ENCODE peak calls at places on chromosomes 4 and X, in ten cellular contexts. X is anterior cingulate cortex; F is WERI-Rb-1; Q is activated CD4-positive, alpha-beta T cell treated with anti-CD3 and anti-CD28 coated beads, Interleukin-2, amount 50 U/mL, for 24 hours; T is HCEC 1CT; I is IMR-90; J is Jurkat, Clone E6-1; L is endodermal cell; N is activated T-cell treated with anti-CD3 and anti-CD28 coated beads, Interleukin-2, amount 50 U/mL, for 72 hours; E is T follicular helper cell. C is an unnamed sample.

GRCh38 chrX:71292669-71293379 is 8.7 kb upstream of the ITGB1BP2 start:
- DNase-seq in X (no peak), F (no peak), Q (no peak), T (peak; percentile 66), I (peak; percentile 72), J (no peak), L (no peak), N (no peak), E (no peak), C (no peak)

GRCh38 chr4:21827575-21827974 is 121.0 kb downstream of the KCNIP4 start:
- DNase-seq in X (no peak), F (no peak), Q (no peak), T (peak; percentile 20), I (peak; percentile 25), J (no peak), L (no peak), N (no peak), E (no peak), C (no peak)

GRCh38 chr4:84596826-84597225 is 13.9 kb downstream of the CDS1 start:
- DNase-seq in X (no peak), F (peak; percentile 27), Q (no peak), T (no peak), I (no peak), J (no peak), L (no peak), N (peak; percentile 25), E (no peak), C (no peak)

GRCh38 chr4:139721789-139722188 is 56.2 kb downstream of the MGST2 start:
- DNase-seq in X (no peak), F (no peak), Q (no peak), T (no peak), I (no peak), J (no peak), L (no peak), N (no peak), E (no peak), C (no peak)

GRCh38 chrX:50971390-50971789 is 60.9 kb downstream of the BMP15 start:
- DNase-seq in X (no peak), F (no peak), Q (no peak), T (no peak), I (no peak), J (no peak), L (no peak), N (peak; percentile 3), E (no peak), C (peak; percentile 0)

GRCh38 chr4:156765277-156765676 is 206.3 kb downstream of the PDGFC start:
- DNase-seq in X (no peak), F (no peak), Q (no peak), T (no peak), I (peak; percentile 28), J (no peak), L (no peak), N (no peak), E (no peak), C (peak; percentile 24)

GRCh38 chr4:159669094-159669493 is 566.2 kb downstream of the RAPGEF2 start:
- DNase-seq in X (no peak), F (no peak), Q (no peak), T (no peak), I (no peak), J (no peak), L (no peak), N (no peak), E (no peak), C (no peak)

GRCh38 chrX:133401539-133401938 is 13.8 kb downstream of the GPC4 start:
- DNase-seq in X (no peak), F (no peak), Q (no peak), T (no peak), I (no peak), J (no peak), L (no peak), N (no peak), E (no peak), C (no peak)

GRCh38 chr4:94676910-94677309 is 80.8 kb upstream of the BMPR1B start:
- DNase-seq in X (no peak), F (no peak), Q (no peak), T (no peak), I (peak; percentile 38), J (no peak), L (no peak), N (no peak), E (no peak), C (peak; percentile 34)

GRCh38 chr4:26022346-26022891 is 108.4 kb downstream of the SMIM20 start:
- DNase-seq in X (no peak), F (no peak), Q (no peak), T (peak; percentile 59), I (peak; percentile 80), J (no peak), L (no peak), N (no peak), E (no peak), C (peak; percentile 88)

GRCh38 chrX:40411350-40412111 is 169.2 kb upstream of the ATP6AP2 start:
- DNase-seq in X (no peak), F (no peak), Q (no peak), T (no peak), I (no peak), J (no peak), L (peak; percentile 64), N (peak; percentile 7), E (no peak), C (no peak)

GRCh38 chrX:152958047-152958446 is 35.9 kb downstream of the PNMA5 start:
- DNase-seq in X (no peak), F (no peak), Q (no peak), T (no peak), I (no peak), J (no peak), L (no peak), N (peak; percentile 1), E (no peak), C (peak; percentile 5)

GRCh38 chr4:112704991-112705845 is 68.3 kb downstream of the LARP7 start:
- DNase-seq in X (peak; percentile 34), F (peak; percentile 56), Q (no peak), T (peak; percentile 16), I (peak; percentile 58), J (no peak), L (peak; percentile 70), N (peak; percentile 5), E (no peak), C (peak; percentile 53)

GRCh38 chr4:169254546-169254983 is 16.2 kb downstream of the SH3RF1 start:
- DNase-seq in X (no peak), F (no peak), Q (no peak), T (peak; percentile 81), I (peak; percentile 87), J (no peak), L (no peak), N (no peak), E (no peak), C (peak; percentile 92)

GRCh38 chr4:42906906-42907774 is 14.6 kb downstream of the GRXCR1 start:
- DNase-seq in X (no peak), F (peak; percentile 8), Q (no peak), T (no peak), I (no peak), J (no peak), L (no peak), N (no peak), E (no peak), C (no peak)

GRCh38 chrX:119190251-119190651 is 45.8 kb upstream of the PGRMC1 start:
- DNase-seq in X (no peak), F (no peak), Q (no peak), T (no peak), I (no peak), J (no peak), L (no peak), N (no peak), E (no peak), C (peak; percentile 3)

GRCh38 chrX:73206366-73206765 is 8.3 kb downstream of the NAP1L2 start:
- DNase-seq in X (no peak), F (no peak), Q (no peak), T (no peak), I (no peak), J (no peak), L (no peak), N (no peak), E (no peak), C (no peak)

GRCh38 chr4:13171292-13172057 is 312.7 kb downstream of the RAB28 start:
- DNase-seq in X (no peak), F (no peak), Q (no peak), T (no peak), I (no peak), J (no peak), L (no peak), N (no peak), E (no peak), C (no peak)

GRCh38 chrX:5306654-5307121 is 922.0 kb downstream of the NLGN4X start:
- DNase-seq in X (no peak), F (no peak), Q (no peak), T (no peak), I (no peak), J (no peak), L (no peak), N (no peak), E (no peak), C (no peak)

GRCh38 chr4:86919824-86920223 is 15.0 kb upstream of the AFF1 start:
- DNase-seq in X (no peak), F (no peak), Q (no peak), T (no peak), I (peak; percentile 24), J (no peak), L (no peak), N (no peak), E (no peak), C (peak; percentile 66)

GRCh38 chr4:138053601-138054322 is 188.4 kb downstream of the SLC7A11 start:
- DNase-seq in X (no peak), F (no peak), Q (no peak), T (peak; percentile 84), I (peak; percentile 94), J (no peak), L (no peak), N (no peak), E (no peak), C (peak; percentile 83)

GRCh38 chrX:133645977-133646750 is 230.9 kb upstream of the GPC4 start:
- DNase-seq in X (no peak), F (no peak), Q (no peak), T (no peak), I (peak; percentile 53), J (no peak), L (no peak), N (no peak), E (no peak), C (peak; percentile 89)

GRCh38 chrX:151919610-151920009 is 6.9 kb downstream of the MAGEA4 start:
- DNase-seq in X (no peak), F (no peak), Q (no peak), T (no peak), I (no peak), J (no peak), L (no peak), N (no peak), E (no peak), C (no peak)

GRCh38 chr4:66489783-66490452 is 819.6 kb upstream of the EPHA5 start:
- DNase-seq in X (no peak), F (no peak), Q (no peak), T (peak; percentile 44), I (peak; percentile 65), J (no peak), L (no peak), N (no peak), E (no peak), C (peak; percentile 83)

GRCh38 chr4:57554693-57555092 is 444.5 kb upstream of the IGFBP7 start:
- DNase-seq in X (no peak), F (no peak), Q (no peak), T (no peak), I (no peak), J (no peak), L (no peak), N (no peak), E (no peak), C (no peak)

GRCh38 chr4:184475096-184475461 is 729 bp upstream of the IRF2 start:
- DNase-seq in X (no peak), F (peak; percentile 39), Q (no peak), T (peak; percentile 12), I (peak; percentile 35), J (peak; percentile 28), L (peak; percentile 74), N (peak; percentile 67), E (peak; percentile 17), C (peak; percentile 67)

GRCh38 chr4:181971411-181971810 is 271.8 kb upstream of the TENM3 start:
- DNase-seq in X (no peak), F (no peak), Q (no peak), T (no peak), I (no peak), J (no peak), L (no peak), N (no peak), E (no peak), C (no peak)

GRCh38 chr4:52588097-52588496 is 71.0 kb downstream of the USP46 start:
- DNase-seq in X (no peak), F (peak; percentile 22), Q (no peak), T (peak; percentile 2), I (peak; percentile 13), J (no peak), L (peak; percentile 88), N (peak; percentile 15), E (no peak), C (peak; percentile 31)